ENCODE peak calls at places on chromosomes 4 and X, in eight cellular contexts. One of them, this sample, is unnamed.

GRCh38 chrX:108036298-108036973 is 8.4 kb upstream of the VSIG1 start:
- DNase-seq in PC-3: peak; percentile 95
- DNase-seq in SK-N-SH: no peak
- DNase-seq in neural progenitor cell: no peak
- DNase-seq in OCI-LY7: no peak
- DNase-seq in MM.1S: no peak
- DNase-seq in HCT116: no peak
- DNase-seq in GM23338: no peak
- DNase-seq in this sample: peak; percentile 64

GRCh38 chr4:1075809-1076524 is 37.4 kb downstream of the RNF212 start:
- DNase-seq in HCT116: no peak
- DNase-seq in MM.1S: no peak
- DNase-seq in GM23338: no peak
- DNase-seq in neural progenitor cell: no peak
- DNase-seq in OCI-LY7: no peak
- DNase-seq in SK-N-SH: no peak
- DNase-seq in PC-3: no peak
- DNase-seq in this sample: no peak

GRCh38 chr4:663438-664428 is 10.3 kb downstream of the ATP5ME start:
- DNase-seq in GM23338: peak; percentile 84
- DNase-seq in neural progenitor cell: peak; percentile 83
- DNase-seq in HCT116: no peak
- DNase-seq in SK-N-SH: peak; percentile 95
- DNase-seq in MM.1S: no peak
- DNase-seq in OCI-LY7: no peak
- DNase-seq in PC-3: no peak
- DNase-seq in this sample: peak; percentile 82

GRCh38 chr4:158750379-158750778 is 18.4 kb upstream of the FNIP2 start:
- DNase-seq in GM23338: no peak
- DNase-seq in MM.1S: no peak
- DNase-seq in PC-3: peak; percentile 10
- DNase-seq in OCI-LY7: no peak
- DNase-seq in SK-N-SH: no peak
- DNase-seq in neural progenitor cell: no peak
- DNase-seq in HCT116: no peak
- DNase-seq in this sample: no peak

GRCh38 chrX:103120748-103121147 is 27.8 kb upstream of the NXF3 start:
- DNase-seq in GM23338: no peak
- DNase-seq in MM.1S: no peak
- DNase-seq in OCI-LY7: no peak
- DNase-seq in neural progenitor cell: no peak
- DNase-seq in SK-N-SH: no peak
- DNase-seq in HCT116: no peak
- DNase-seq in PC-3: no peak
- DNase-seq in this sample: no peak

GRCh38 chrX:102833136-102833535 is 103.9 kb upstream of the RAB40AL start:
- DNase-seq in PC-3: peak; percentile 14
- DNase-seq in SK-N-SH: no peak
- DNase-seq in GM23338: peak; percentile 1
- DNase-seq in OCI-LY7: no peak
- DNase-seq in MM.1S: no peak
- DNase-seq in neural progenitor cell: no peak
- DNase-seq in HCT116: no peak
- DNase-seq in this sample: no peak

GRCh38 chr4:108527729-108528128 is 92.6 kb upstream of the RPL34 start:
- DNase-seq in HCT116: no peak
- DNase-seq in neural progenitor cell: no peak
- DNase-seq in PC-3: no peak
- DNase-seq in MM.1S: peak; percentile 40
- DNase-seq in SK-N-SH: no peak
- DNase-seq in OCI-LY7: no peak
- DNase-seq in GM23338: no peak
- DNase-seq in this sample: no peak

GRCh38 chr4:126661194-126661593 is 971.6 kb upstream of the INTU start:
- DNase-seq in OCI-LY7: no peak
- DNase-seq in neural progenitor cell: no peak
- DNase-seq in MM.1S: no peak
- DNase-seq in SK-N-SH: no peak
- DNase-seq in GM23338: no peak
- DNase-seq in PC-3: no peak
- DNase-seq in HCT116: no peak
- DNase-seq in this sample: no peak

GRCh38 chr4:93319011-93319410 is 509.5 kb upstream of the ATOH1 start:
- DNase-seq in OCI-LY7: no peak
- DNase-seq in GM23338: no peak
- DNase-seq in HCT116: no peak
- DNase-seq in neural progenitor cell: no peak
- DNase-seq in SK-N-SH: no peak
- DNase-seq in MM.1S: no peak
- DNase-seq in PC-3: peak; percentile 27
- DNase-seq in this sample: no peak

GRCh38 chr4:154642361-154642760 is 29.9 kb upstream of the FGG start:
- DNase-seq in OCI-LY7: no peak
- DNase-seq in GM23338: peak; percentile 27
- DNase-seq in HCT116: no peak
- DNase-seq in neural progenitor cell: peak; percentile 20
- DNase-seq in MM.1S: no peak
- DNase-seq in PC-3: peak; percentile 51
- DNase-seq in SK-N-SH: no peak
- DNase-seq in this sample: no peak

GRCh38 chrX:130715299-130715698 is 187.7 kb downstream of the ENOX2 start:
- DNase-seq in OCI-LY7: no peak
- DNase-seq in SK-N-SH: no peak
- DNase-seq in neural progenitor cell: no peak
- DNase-seq in GM23338: no peak
- DNase-seq in HCT116: no peak
- DNase-seq in PC-3: no peak
- DNase-seq in MM.1S: no peak
- DNase-seq in this sample: no peak

GRCh38 chrX:71282514-71283408 is 674 bp upstream of the NONO start:
- DNase-seq in HCT116: peak; percentile 4
- DNase-seq in MM.1S: no peak
- DNase-seq in GM23338: peak; percentile 23
- DNase-seq in OCI-LY7: no peak
- DNase-seq in neural progenitor cell: peak; percentile 12
- DNase-seq in SK-N-SH: peak; percentile 42
- DNase-seq in PC-3: no peak
- DNase-seq in this sample: peak; percentile 38

GRCh38 chrX:38315186-38315585 is 12.1 kb downstream of the RPGR start:
- DNase-seq in HCT116: no peak
- DNase-seq in OCI-LY7: no peak
- DNase-seq in MM.1S: no peak
- DNase-seq in GM23338: no peak
- DNase-seq in neural progenitor cell: no peak
- DNase-seq in SK-N-SH: no peak
- DNase-seq in PC-3: no peak
- DNase-seq in this sample: no peak

GRCh38 chrX:81237516-81237915 is 35.6 kb downstream of the SH3BGRL start:
- DNase-seq in neural progenitor cell: no peak
- DNase-seq in PC-3: no peak
- DNase-seq in SK-N-SH: no peak
- DNase-seq in MM.1S: no peak
- DNase-seq in HCT116: no peak
- DNase-seq in GM23338: no peak
- DNase-seq in OCI-LY7: no peak
- DNase-seq in this sample: no peak

GRCh38 chr4:111776546-111776945 is 368.7 kb upstream of the FAM241A start:
- DNase-seq in MM.1S: no peak
- DNase-seq in PC-3: no peak
- DNase-seq in SK-N-SH: no peak
- DNase-seq in OCI-LY7: no peak
- DNase-seq in GM23338: no peak
- DNase-seq in HCT116: no peak
- DNase-seq in neural progenitor cell: no peak
- DNase-seq in this sample: no peak

GRCh38 chr4:15601862-15602261 is 53.3 kb downstream of the FBXL5 start:
- DNase-seq in GM23338: no peak
- DNase-seq in SK-N-SH: no peak
- DNase-seq in MM.1S: no peak
- DNase-seq in neural progenitor cell: no peak
- DNase-seq in PC-3: peak; percentile 53
- DNase-seq in OCI-LY7: no peak
- DNase-seq in HCT116: no peak
- DNase-seq in this sample: no peak

GRCh38 chr4:14465498-14465897 is 536.8 kb upstream of the CPEB2 start:
- DNase-seq in SK-N-SH: no peak
- DNase-seq in GM23338: no peak
- DNase-seq in PC-3: no peak
- DNase-seq in OCI-LY7: no peak
- DNase-seq in MM.1S: no peak
- DNase-seq in neural progenitor cell: no peak
- DNase-seq in HCT116: no peak
- DNase-seq in this sample: no peak

GRCh38 chrX:85517994-85518718 is 138.7 kb upstream of the POF1B start:
- DNase-seq in SK-N-SH: no peak
- DNase-seq in neural progenitor cell: no peak
- DNase-seq in HCT116: no peak
- DNase-seq in PC-3: no peak
- DNase-seq in GM23338: no peak
- DNase-seq in OCI-LY7: no peak
- DNase-seq in MM.1S: no peak
- DNase-seq in this sample: no peak

GRCh38 chr4:76061421-76061820 is 13.1 kb upstream of the ART3 start:
- DNase-seq in MM.1S: no peak
- DNase-seq in GM23338: no peak
- DNase-seq in HCT116: no peak
- DNase-seq in SK-N-SH: no peak
- DNase-seq in PC-3: no peak
- DNase-seq in neural progenitor cell: no peak
- DNase-seq in OCI-LY7: no peak
- DNase-seq in this sample: no peak

GRCh38 chr4:38967260-38968095 is 64.7 kb downstream of the TMEM156 start:
- DNase-seq in HCT116: peak; percentile 74
- DNase-seq in MM.1S: no peak
- DNase-seq in SK-N-SH: no peak
- DNase-seq in neural progenitor cell: no peak
- DNase-seq in PC-3: peak; percentile 39
- DNase-seq in GM23338: no peak
- DNase-seq in OCI-LY7: no peak
- DNase-seq in this sample: peak; percentile 69

GRCh38 chr4:107997001-107997788 is 7.5 kb downstream of the HADH start:
- DNase-seq in neural progenitor cell: no peak
- DNase-seq in MM.1S: peak; percentile 33
- DNase-seq in PC-3: peak; percentile 28
- DNase-seq in SK-N-SH: no peak
- DNase-seq in OCI-LY7: no peak
- DNase-seq in HCT116: no peak
- DNase-seq in GM23338: no peak
- DNase-seq in this sample: no peak

GRCh38 chr4:169079942-169080827 is 70.1 kb upstream of the CBR4 start:
- DNase-seq in OCI-LY7: no peak
- DNase-seq in GM23338: no peak
- DNase-seq in neural progenitor cell: no peak
- DNase-seq in PC-3: peak; percentile 76
- DNase-seq in HCT116: no peak
- DNase-seq in SK-N-SH: peak; percentile 64
- DNase-seq in MM.1S: no peak
- DNase-seq in this sample: peak; percentile 86

GRCh38 chrX:154695913-154696312 is 42.5 kb upstream of the CTAG2 start:
- DNase-seq in MM.1S: no peak
- DNase-seq in PC-3: no peak
- DNase-seq in HCT116: no peak
- DNase-seq in SK-N-SH: no peak
- DNase-seq in GM23338: no peak
- DNase-seq in OCI-LY7: no peak
- DNase-seq in neural progenitor cell: no peak
- DNase-seq in this sample: no peak
- TF ChIP-seq EZH2phosphoT487 in MM.1S: no peak
- TF ChIP-seq EZH2phosphoT487 in PC-3: no peak
- TF ChIP-seq EZH2phosphoT487 in HCT116: no peak
- TF ChIP-seq EZH2phosphoT487 in SK-N-SH: no peak
- TF ChIP-seq EZH2phosphoT487 in GM23338: no peak
- TF ChIP-seq EZH2phosphoT487 in OCI-LY7: no peak
- TF ChIP-seq EZH2phosphoT487 in neural progenitor cell: no peak
- TF ChIP-seq EZH2phosphoT487 in this sample: no peak

GRCh38 chrX:66408507-66408906 is 230.4 kb downstream of the EDA2R start:
- DNase-seq in HCT116: no peak
- DNase-seq in OCI-LY7: peak; percentile 3
- DNase-seq in neural progenitor cell: no peak
- DNase-seq in MM.1S: peak; percentile 48
- DNase-seq in SK-N-SH: no peak
- DNase-seq in GM23338: no peak
- DNase-seq in PC-3: peak; percentile 8
- DNase-seq in this sample: no peak
- TF ChIP-seq CTCF in HCT116: no peak
- TF ChIP-seq CTCF in OCI-LY7: peak; percentile 59
- TF ChIP-seq CTCF in neural progenitor cell: no peak
- TF ChIP-seq CTCF in MM.1S: peak; percentile 58
- TF ChIP-seq CTCF in SK-N-SH: no peak
- TF ChIP-seq CTCF in GM23338: no peak
- TF ChIP-seq CTCF in PC-3: peak; percentile 14
- TF ChIP-seq CTCF in this sample: no peak

DNA sequence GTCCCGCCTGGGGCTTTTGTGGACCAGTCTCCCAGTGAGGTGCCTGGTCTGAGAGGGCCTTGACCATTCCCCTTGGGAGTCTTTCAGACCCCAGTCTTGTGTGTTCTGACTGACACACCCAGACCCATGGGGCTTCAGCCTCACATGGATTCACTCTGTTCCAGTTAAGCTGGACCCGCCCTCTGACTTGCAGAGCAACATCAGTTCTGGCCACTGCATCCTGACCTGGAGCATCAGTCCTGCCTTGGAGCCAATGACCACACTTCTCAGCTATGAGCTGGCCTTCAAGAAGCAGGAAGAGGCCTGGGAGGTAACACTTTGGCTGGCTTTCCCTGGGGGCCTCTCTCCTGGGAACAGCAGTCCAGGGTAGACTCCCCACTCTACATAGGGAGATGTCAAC is 6.8 kb downstream of the IL9R start:
- DNase-seq in HCT116: no peak
- DNase-seq in neural progenitor cell: no peak
- DNase-seq in OCI-LY7: no peak
- DNase-seq in SK-N-SH: no peak
- DNase-seq in GM23338: no peak
- DNase-seq in PC-3: no peak
- DNase-seq in MM.1S: no peak
- DNase-seq in this sample: no peak
- TF ChIP-seq EZH2phosphoT487 in HCT116: no peak
- TF ChIP-seq EZH2phosphoT487 in neural progenitor cell: no peak
- TF ChIP-seq EZH2phosphoT487 in OCI-LY7: no peak
- TF ChIP-seq EZH2phosphoT487 in SK-N-SH: no peak
- TF ChIP-seq EZH2phosphoT487 in GM23338: no peak
- TF ChIP-seq EZH2phosphoT487 in PC-3: no peak
- TF ChIP-seq EZH2phosphoT487 in MM.1S: no peak
- TF ChIP-seq EZH2phosphoT487 in this sample: no peak

DNA sequence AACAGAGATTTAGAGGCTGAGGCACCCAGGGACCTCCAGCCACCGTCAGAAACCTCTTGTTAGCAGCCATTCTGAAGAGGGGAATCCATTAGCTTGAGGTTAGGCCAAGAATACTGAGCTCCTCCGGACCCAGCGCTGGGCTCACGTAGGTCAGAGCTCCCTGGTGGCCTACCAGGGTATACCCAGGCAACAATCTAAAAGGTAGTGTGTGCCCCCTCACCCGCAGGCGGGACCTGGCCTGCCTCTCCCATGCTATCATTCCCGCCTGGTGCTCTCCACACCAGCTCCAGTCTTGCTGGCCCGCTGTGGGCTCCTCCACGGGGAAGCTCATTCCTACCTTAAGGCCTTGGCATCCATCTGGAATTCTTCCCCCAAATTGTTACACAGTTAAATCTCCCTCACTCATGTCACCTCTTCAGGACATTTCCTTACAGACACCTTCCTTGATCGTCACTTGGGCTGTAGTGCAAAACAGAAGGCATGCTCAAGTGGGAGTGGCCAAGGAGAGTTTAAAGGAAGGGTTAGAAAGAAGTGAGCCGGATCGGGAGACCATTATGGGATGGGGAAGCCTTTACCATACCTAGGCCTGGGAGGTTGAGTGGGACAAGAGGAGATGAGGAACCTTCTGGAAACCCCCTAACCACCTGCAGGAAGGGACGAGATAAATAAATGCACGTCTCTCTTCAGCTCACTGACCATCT is 102.5 kb downstream of the UCHL1 start:
- DNase-seq in neural progenitor cell: peak; percentile 62
- DNase-seq in GM23338: peak; percentile 85
- DNase-seq in HCT116: no peak
- DNase-seq in OCI-LY7: no peak
- DNase-seq in SK-N-SH: peak; percentile 71
- DNase-seq in MM.1S: no peak
- DNase-seq in PC-3: no peak
- DNase-seq in this sample: no peak
- TF ChIP-seq CTCF in neural progenitor cell: peak; percentile 37
- TF ChIP-seq CTCF in GM23338: peak; percentile 49
- TF ChIP-seq CTCF in HCT116: no peak
- TF ChIP-seq CTCF in OCI-LY7: no peak
- TF ChIP-seq CTCF in SK-N-SH: peak; percentile 18
- TF ChIP-seq CTCF in MM.1S: no peak
- TF ChIP-seq CTCF in PC-3: peak; percentile 18
- TF ChIP-seq CTCF in this sample: no peak